ENCODE peak calls at places on chromosomes 6 and 20, in seven cellular contexts. One of them, this sample, is unnamed.

GRCh38 chr6:167108278-167108677 is 14.6 kb upstream of the CCR6 start:
- DNase-seq in foreskin fibroblast: no peak
- DNase-seq in astrocyte of the spinal cord: no peak
- DNase-seq in body of pancreas: no peak
- DNase-seq in fibroblast of lung: no peak
- DNase-seq in MM.1S: no peak
- DNase-seq in GM23338: no peak
- DNase-seq in this sample: no peak

GRCh38 chr6:14730654-14731053 is 515.2 kb upstream of the JARID2 start:
- DNase-seq in GM23338: no peak
- DNase-seq in foreskin fibroblast: peak
- DNase-seq in astrocyte of the spinal cord: no peak
- DNase-seq in body of pancreas: no peak
- DNase-seq in fibroblast of lung: no peak
- DNase-seq in MM.1S: no peak
- DNase-seq in this sample: no peak

GRCh38 chr20:47847882-47848485 is 62.7 kb upstream of the SULF2 start:
- DNase-seq in fibroblast of lung: peak
- DNase-seq in body of pancreas: no peak
- DNase-seq in GM23338: no peak
- DNase-seq in astrocyte of the spinal cord: no peak
- DNase-seq in foreskin fibroblast: no peak
- DNase-seq in MM.1S: no peak
- DNase-seq in this sample: no peak

GRCh38 chr6:24154121-24154520 is 28.1 kb downstream of the NRSN1 start:
- DNase-seq in astrocyte of the spinal cord: peak
- DNase-seq in body of pancreas: no peak
- DNase-seq in MM.1S: no peak
- DNase-seq in fibroblast of lung: peak
- DNase-seq in GM23338: no peak
- DNase-seq in foreskin fibroblast: no peak
- DNase-seq in this sample: no peak

GRCh38 chr20:14566505-14566904 is 229.1 kb upstream of the FLRT3 start:
- DNase-seq in GM23338: no peak
- DNase-seq in astrocyte of the spinal cord: no peak
- DNase-seq in body of pancreas: no peak
- DNase-seq in fibroblast of lung: peak
- DNase-seq in MM.1S: no peak
- DNase-seq in foreskin fibroblast: peak
- DNase-seq in this sample: no peak

GRCh38 chr6:123940551-123940950 is 136.9 kb downstream of the NKAIN2 start:
- DNase-seq in GM23338: no peak
- DNase-seq in fibroblast of lung: peak
- DNase-seq in astrocyte of the spinal cord: peak
- DNase-seq in foreskin fibroblast: no peak
- DNase-seq in MM.1S: no peak
- DNase-seq in body of pancreas: no peak
- DNase-seq in this sample: no peak

GRCh38 chr6:12477616-12478015 is 187.5 kb downstream of the EDN1 start:
- DNase-seq in astrocyte of the spinal cord: no peak
- DNase-seq in fibroblast of lung: peak
- DNase-seq in body of pancreas: no peak
- DNase-seq in MM.1S: no peak
- DNase-seq in GM23338: no peak
- DNase-seq in foreskin fibroblast: no peak
- DNase-seq in this sample: no peak

GRCh38 chr6:129642322-129642721 is 67.7 kb downstream of the ARHGAP18 start:
- DNase-seq in body of pancreas: no peak
- DNase-seq in MM.1S: no peak
- DNase-seq in foreskin fibroblast: no peak
- DNase-seq in fibroblast of lung: no peak
- DNase-seq in GM23338: no peak
- DNase-seq in astrocyte of the spinal cord: no peak
- DNase-seq in this sample: no peak

GRCh38 chr6:168188310-168188973 is 109.4 kb upstream of the FRMD1 start:
- DNase-seq in fibroblast of lung: no peak
- DNase-seq in astrocyte of the spinal cord: no peak
- DNase-seq in GM23338: no peak
- DNase-seq in body of pancreas: no peak
- DNase-seq in foreskin fibroblast: no peak
- DNase-seq in MM.1S: no peak
- DNase-seq in this sample: no peak

GRCh38 chr6:43985329-43985728 is 141.9 kb downstream of the MRPL14 start:
- DNase-seq in astrocyte of the spinal cord: no peak
- DNase-seq in fibroblast of lung: no peak
- DNase-seq in MM.1S: no peak
- DNase-seq in body of pancreas: peak
- DNase-seq in GM23338: no peak
- DNase-seq in foreskin fibroblast: no peak
- DNase-seq in this sample: no peak

GRCh38 chr20:33279261-33279910 is 3.6 kb upstream of the BPIFB1 start:
- DNase-seq in astrocyte of the spinal cord: no peak
- DNase-seq in MM.1S: no peak
- DNase-seq in body of pancreas: no peak
- DNase-seq in foreskin fibroblast: no peak
- DNase-seq in GM23338: no peak
- DNase-seq in fibroblast of lung: no peak
- DNase-seq in this sample: no peak

GRCh38 chr6:32517654-32518445 is 12.2 kb downstream of the HLA-DRB5 start:
- DNase-seq in astrocyte of the spinal cord: no peak
- DNase-seq in GM23338: no peak
- DNase-seq in MM.1S: no peak
- DNase-seq in fibroblast of lung: no peak
- DNase-seq in body of pancreas: no peak
- DNase-seq in foreskin fibroblast: no peak
- DNase-seq in this sample: no peak

GRCh38 chr6:108114861-108115597 is 40.5 kb upstream of the OSTM1 start:
- DNase-seq in fibroblast of lung: peak
- DNase-seq in foreskin fibroblast: peak
- DNase-seq in astrocyte of the spinal cord: peak
- DNase-seq in body of pancreas: peak
- DNase-seq in MM.1S: no peak
- DNase-seq in GM23338: peak
- DNase-seq in this sample: peak

GRCh38 chr6:108115598-108116058 is 41.1 kb upstream of the OSTM1 start:
- DNase-seq in GM23338: peak
- DNase-seq in MM.1S: no peak
- DNase-seq in foreskin fibroblast: no peak
- DNase-seq in fibroblast of lung: peak
- DNase-seq in body of pancreas: peak
- DNase-seq in astrocyte of the spinal cord: no peak
- DNase-seq in this sample: no peak

GRCh38 chr6:108116424-108116780 is 41.9 kb upstream of the OSTM1 start:
- DNase-seq in fibroblast of lung: no peak
- DNase-seq in MM.1S: no peak
- DNase-seq in body of pancreas: no peak
- DNase-seq in astrocyte of the spinal cord: no peak
- DNase-seq in GM23338: no peak
- DNase-seq in foreskin fibroblast: no peak
- DNase-seq in this sample: no peak

GRCh38 chr6:108116781-108117426 is 42.4 kb upstream of the OSTM1 start:
- DNase-seq in foreskin fibroblast: no peak
- DNase-seq in astrocyte of the spinal cord: no peak
- DNase-seq in fibroblast of lung: no peak
- DNase-seq in GM23338: peak
- DNase-seq in body of pancreas: no peak
- DNase-seq in MM.1S: no peak
- DNase-seq in this sample: no peak

GRCh38 chr6:108113557-108114519 is 39.3 kb upstream of the OSTM1 start:
- DNase-seq in fibroblast of lung: peak
- DNase-seq in MM.1S: peak
- DNase-seq in foreskin fibroblast: no peak
- DNase-seq in body of pancreas: no peak
- DNase-seq in GM23338: peak
- DNase-seq in astrocyte of the spinal cord: peak
- DNase-seq in this sample: no peak
- H3K4me3 ChIP-seq in fibroblast of lung: no peak
- H3K4me3 ChIP-seq in MM.1S: peak
- H3K4me3 ChIP-seq in foreskin fibroblast: peak
- H3K4me3 ChIP-seq in body of pancreas: no peak
- H3K4me3 ChIP-seq in GM23338: peak
- H3K4me3 ChIP-seq in astrocyte of the spinal cord: peak
- H3K4me3 ChIP-seq in this sample: peak

GRCh38 chr6:82331031-82331773 is 32.4 kb upstream of the TPBG start:
- DNase-seq in MM.1S: peak
- DNase-seq in GM23338: peak
- DNase-seq in fibroblast of lung: peak
- DNase-seq in body of pancreas: no peak
- DNase-seq in foreskin fibroblast: peak
- DNase-seq in astrocyte of the spinal cord: peak
- DNase-seq in this sample: no peak
- TF ChIP-seq CTCF in MM.1S: peak
- TF ChIP-seq CTCF in GM23338: peak
- TF ChIP-seq CTCF in fibroblast of lung: peak
- TF ChIP-seq CTCF in body of pancreas: no peak
- TF ChIP-seq CTCF in foreskin fibroblast: peak
- TF ChIP-seq CTCF in astrocyte of the spinal cord: peak
- TF ChIP-seq CTCF in this sample: no peak

GRCh38 chr6:165559632-165560031 is 103.4 kb downstream of the PDE10A start:
- DNase-seq in body of pancreas: no peak
- DNase-seq in MM.1S: no peak
- DNase-seq in foreskin fibroblast: no peak
- DNase-seq in astrocyte of the spinal cord: no peak
- DNase-seq in GM23338: no peak
- DNase-seq in fibroblast of lung: no peak
- DNase-seq in this sample: no peak

GRCh38 chr6:165551828-165552227 is 111.2 kb downstream of the PDE10A start:
- DNase-seq in astrocyte of the spinal cord: no peak
- DNase-seq in foreskin fibroblast: no peak
- DNase-seq in MM.1S: no peak
- DNase-seq in body of pancreas: no peak
- DNase-seq in fibroblast of lung: no peak
- DNase-seq in GM23338: no peak
- DNase-seq in this sample: no peak

GRCh38 chr6:165557674-165558073 is 105.4 kb downstream of the PDE10A start:
- DNase-seq in astrocyte of the spinal cord: no peak
- DNase-seq in foreskin fibroblast: no peak
- DNase-seq in body of pancreas: no peak
- DNase-seq in MM.1S: no peak
- DNase-seq in GM23338: no peak
- DNase-seq in fibroblast of lung: no peak
- DNase-seq in this sample: no peak

GRCh38 chr6:165552248-165552736 is 110.7 kb downstream of the PDE10A start:
- DNase-seq in body of pancreas: peak
- DNase-seq in fibroblast of lung: no peak
- DNase-seq in GM23338: peak
- DNase-seq in foreskin fibroblast: no peak
- DNase-seq in MM.1S: no peak
- DNase-seq in astrocyte of the spinal cord: no peak
- DNase-seq in this sample: no peak

DNA sequence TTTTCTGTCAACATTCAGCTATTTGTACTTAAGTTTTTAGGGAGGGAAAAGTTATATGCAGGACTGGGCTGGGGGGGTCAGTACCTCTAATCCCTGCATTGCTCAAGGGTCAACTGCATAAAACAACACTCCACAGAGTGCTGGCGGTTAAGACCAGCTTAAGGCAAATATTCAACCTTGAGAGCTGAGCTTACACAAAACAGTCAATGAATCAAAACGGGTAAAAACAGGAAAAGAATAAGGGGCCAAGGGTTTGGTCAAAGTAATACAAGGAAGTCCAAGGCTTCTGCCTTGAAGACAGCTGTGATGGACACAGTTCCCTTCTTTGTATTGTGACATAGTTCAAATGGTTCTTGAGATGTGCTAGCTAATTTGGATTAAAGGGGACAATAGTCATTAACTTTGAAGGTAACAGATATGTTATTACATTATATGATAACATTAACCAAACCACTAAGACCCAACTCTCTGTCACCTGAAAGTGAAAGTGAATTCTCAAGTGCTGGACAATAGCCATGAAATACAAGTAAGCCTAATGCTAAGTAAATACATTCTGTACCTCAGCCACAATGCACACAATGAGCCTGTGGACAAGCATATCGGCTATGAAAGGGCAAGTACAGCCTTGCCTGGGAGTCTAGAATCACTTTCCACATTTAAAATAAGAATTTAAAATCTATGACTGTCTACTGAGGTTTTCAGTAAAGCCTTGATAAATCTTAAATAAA is 106.8 kb downstream of the PDE10A start:
- DNase-seq in foreskin fibroblast: no peak
- DNase-seq in body of pancreas: no peak
- DNase-seq in fibroblast of lung: no peak
- DNase-seq in GM23338: no peak
- DNase-seq in MM.1S: no peak
- DNase-seq in astrocyte of the spinal cord: peak
- DNase-seq in this sample: no peak
- H3K4me3 ChIP-seq in foreskin fibroblast: no peak
- H3K4me3 ChIP-seq in body of pancreas: no peak
- H3K4me3 ChIP-seq in fibroblast of lung: no peak
- H3K4me3 ChIP-seq in GM23338: no peak
- H3K4me3 ChIP-seq in MM.1S: no peak
- H3K4me3 ChIP-seq in astrocyte of the spinal cord: no peak
- H3K4me3 ChIP-seq in this sample: no peak

DNA sequence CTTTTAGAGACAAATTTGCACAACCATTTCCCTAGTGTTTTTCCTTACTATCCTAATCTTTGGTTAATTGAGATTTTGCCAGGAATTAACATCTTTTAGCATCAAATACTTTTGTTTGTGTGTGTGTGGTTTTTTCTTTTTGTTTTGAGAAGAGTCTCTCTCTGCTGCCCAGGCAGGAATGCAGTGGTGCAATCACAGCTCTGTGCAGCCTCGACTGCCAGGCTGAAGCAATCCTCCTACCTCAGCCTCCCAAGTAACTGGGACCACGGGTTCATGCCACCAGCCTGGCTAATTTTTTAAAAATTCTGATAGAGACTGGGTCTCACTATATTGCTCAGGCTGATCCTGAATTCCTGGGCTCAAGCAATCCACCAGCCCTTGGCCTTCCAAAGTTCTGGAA is 28.5 kb downstream of the BAK1 start:
- DNase-seq in GM23338: no peak
- DNase-seq in foreskin fibroblast: no peak
- DNase-seq in body of pancreas: no peak
- DNase-seq in fibroblast of lung: no peak
- DNase-seq in MM.1S: no peak
- DNase-seq in astrocyte of the spinal cord: no peak
- DNase-seq in this sample: no peak
- TF ChIP-seq CTCF in GM23338: no peak
- TF ChIP-seq CTCF in foreskin fibroblast: no peak
- TF ChIP-seq CTCF in body of pancreas: no peak
- TF ChIP-seq CTCF in fibroblast of lung: no peak
- TF ChIP-seq CTCF in MM.1S: no peak
- TF ChIP-seq CTCF in astrocyte of the spinal cord: no peak
- TF ChIP-seq CTCF in this sample: no peak

GRCh38 chr6:150037526-150038201 is 12.3 kb upstream of the RAET1L start:
- DNase-seq in MM.1S: no peak
- DNase-seq in fibroblast of lung: no peak
- DNase-seq in astrocyte of the spinal cord: no peak
- DNase-seq in body of pancreas: no peak
- DNase-seq in GM23338: no peak
- DNase-seq in foreskin fibroblast: no peak
- DNase-seq in this sample: no peak
- H3K4me3 ChIP-seq in MM.1S: no peak
- H3K4me3 ChIP-seq in fibroblast of lung: no peak
- H3K4me3 ChIP-seq in astrocyte of the spinal cord: no peak
- H3K4me3 ChIP-seq in body of pancreas: no peak
- H3K4me3 ChIP-seq in GM23338: peak
- H3K4me3 ChIP-seq in foreskin fibroblast: no peak
- H3K4me3 ChIP-seq in this sample: peak

GRCh38 chr20:46253391-46253790 is 54.9 kb downstream of the CDH22 start:
- DNase-seq in foreskin fibroblast: no peak
- DNase-seq in astrocyte of the spinal cord: no peak
- DNase-seq in fibroblast of lung: no peak
- DNase-seq in body of pancreas: no peak
- DNase-seq in GM23338: peak
- DNase-seq in MM.1S: no peak
- DNase-seq in this sample: no peak
- TF ChIP-seq CTCF in foreskin fibroblast: no peak
- TF ChIP-seq CTCF in astrocyte of the spinal cord: no peak
- TF ChIP-seq CTCF in fibroblast of lung: peak
- TF ChIP-seq CTCF in body of pancreas: no peak
- TF ChIP-seq CTCF in GM23338: peak
- TF ChIP-seq CTCF in MM.1S: no peak
- TF ChIP-seq CTCF in this sample: peak